ENCODE peak calls at places on chromosomes 2 and 18, in seven cellular contexts. One of them, this sample, is unnamed.

GRCh38 chr18:37612519-37612918 is 46.9 kb upstream of the CELF4 start:
- DNase-seq in cardiac muscle cell: peak
- DNase-seq in fibroblast of villous mesenchyme: no peak
- DNase-seq in GM12865: no peak
- DNase-seq in thyroid gland: no peak
- DNase-seq in psoas muscle: no peak
- DNase-seq in body of pancreas: no peak
- DNase-seq in this sample: no peak

GRCh38 chr2:20015482-20016083 is 3.1 kb upstream of the MATN3 start:
- DNase-seq in cardiac muscle cell: peak
- DNase-seq in fibroblast of villous mesenchyme: peak
- DNase-seq in GM12865: peak
- DNase-seq in thyroid gland: no peak
- DNase-seq in psoas muscle: no peak
- DNase-seq in body of pancreas: no peak
- DNase-seq in this sample: peak

GRCh38 chr18:24022141-24022540 is 7.6 kb downstream of the TTC39C start:
- DNase-seq in cardiac muscle cell: peak
- DNase-seq in fibroblast of villous mesenchyme: peak
- DNase-seq in GM12865: no peak
- DNase-seq in thyroid gland: no peak
- DNase-seq in psoas muscle: no peak
- DNase-seq in body of pancreas: no peak
- DNase-seq in this sample: peak

GRCh38 chr18:54416459-54416858 is 58.8 kb downstream of the C18orf54 start:
- DNase-seq in cardiac muscle cell: peak
- DNase-seq in fibroblast of villous mesenchyme: peak
- DNase-seq in GM12865: no peak
- DNase-seq in thyroid gland: no peak
- DNase-seq in psoas muscle: no peak
- DNase-seq in body of pancreas: no peak
- DNase-seq in this sample: peak

GRCh38 chr18:76134631-76135030 is 360.4 kb downstream of the ZNF516 start:
- DNase-seq in cardiac muscle cell: no peak
- DNase-seq in fibroblast of villous mesenchyme: no peak
- DNase-seq in GM12865: no peak
- DNase-seq in thyroid gland: no peak
- DNase-seq in psoas muscle: no peak
- DNase-seq in body of pancreas: no peak
- DNase-seq in this sample: no peak

GRCh38 chr2:128369626-128370467 is 51.2 kb upstream of the HS6ST1 start:
- DNase-seq in cardiac muscle cell: no peak
- DNase-seq in fibroblast of villous mesenchyme: no peak
- DNase-seq in GM12865: no peak
- DNase-seq in thyroid gland: no peak
- DNase-seq in psoas muscle: peak
- DNase-seq in body of pancreas: no peak
- DNase-seq in this sample: no peak

GRCh38 chr2:70248810-70249438 is 496 bp upstream of the TIA1 start:
- DNase-seq in cardiac muscle cell: peak
- DNase-seq in fibroblast of villous mesenchyme: peak
- DNase-seq in GM12865: no peak
- DNase-seq in thyroid gland: peak
- DNase-seq in psoas muscle: no peak
- DNase-seq in body of pancreas: peak
- DNase-seq in this sample: peak

GRCh38 chr2:173146590-173146989 is 70.9 kb downstream of the MAP3K20 start:
- DNase-seq in cardiac muscle cell: no peak
- DNase-seq in fibroblast of villous mesenchyme: no peak
- DNase-seq in GM12865: peak
- DNase-seq in thyroid gland: no peak
- DNase-seq in psoas muscle: no peak
- DNase-seq in body of pancreas: no peak
- DNase-seq in this sample: no peak

GRCh38 chr2:50535971-50536759 is 495.8 kb downstream of the NRXN1 start:
- DNase-seq in cardiac muscle cell: peak
- DNase-seq in fibroblast of villous mesenchyme: no peak
- DNase-seq in GM12865: peak
- DNase-seq in thyroid gland: no peak
- DNase-seq in psoas muscle: no peak
- DNase-seq in body of pancreas: peak
- DNase-seq in this sample: peak

GRCh38 chr2:236600892-236601291 is 31.3 kb downstream of the ACKR3 start:
- DNase-seq in cardiac muscle cell: no peak
- DNase-seq in fibroblast of villous mesenchyme: no peak
- DNase-seq in GM12865: no peak
- DNase-seq in thyroid gland: no peak
- DNase-seq in psoas muscle: no peak
- DNase-seq in body of pancreas: no peak
- DNase-seq in this sample: no peak

GRCh38 chr2:119264781-119265692 is 41.4 kb downstream of the STEAP3 start:
- DNase-seq in cardiac muscle cell: peak
- DNase-seq in fibroblast of villous mesenchyme: peak
- DNase-seq in GM12865: peak
- DNase-seq in thyroid gland: peak
- DNase-seq in psoas muscle: peak
- DNase-seq in body of pancreas: peak
- DNase-seq in this sample: no peak

GRCh38 chr2:75627902-75628504 is 18.6 kb upstream of the MRPL19 start:
- DNase-seq in cardiac muscle cell: peak
- DNase-seq in fibroblast of villous mesenchyme: peak
- DNase-seq in GM12865: peak
- DNase-seq in thyroid gland: peak
- DNase-seq in psoas muscle: peak
- DNase-seq in body of pancreas: peak
- DNase-seq in this sample: peak

GRCh38 chr2:23554054-23554697 is 169.2 kb downstream of the KLHL29 start:
- DNase-seq in cardiac muscle cell: peak
- DNase-seq in fibroblast of villous mesenchyme: no peak
- DNase-seq in GM12865: no peak
- DNase-seq in thyroid gland: no peak
- DNase-seq in psoas muscle: peak
- DNase-seq in body of pancreas: no peak
- DNase-seq in this sample: no peak

GRCh38 chr2:152615177-152615576 is 102.1 kb downstream of the PRPF40A start:
- DNase-seq in cardiac muscle cell: no peak
- DNase-seq in fibroblast of villous mesenchyme: no peak
- DNase-seq in GM12865: no peak
- DNase-seq in thyroid gland: no peak
- DNase-seq in psoas muscle: no peak
- DNase-seq in body of pancreas: no peak
- DNase-seq in this sample: no peak

GRCh38 chr18:11585596-11585995 is 23.8 kb upstream of the SLC35G4 start:
- DNase-seq in cardiac muscle cell: no peak
- DNase-seq in fibroblast of villous mesenchyme: no peak
- DNase-seq in GM12865: no peak
- DNase-seq in thyroid gland: no peak
- DNase-seq in psoas muscle: no peak
- DNase-seq in body of pancreas: no peak
- DNase-seq in this sample: no peak

GRCh38 chr18:52341617-52342381 is 1.8 kb downstream of the DCC start:
- DNase-seq in cardiac muscle cell: no peak
- DNase-seq in fibroblast of villous mesenchyme: no peak
- DNase-seq in GM12865: no peak
- DNase-seq in thyroid gland: no peak
- DNase-seq in psoas muscle: peak
- DNase-seq in body of pancreas: no peak
- DNase-seq in this sample: no peak

GRCh38 chr2:144834363-144834762 is 314.4 kb upstream of the ZEB2 start:
- DNase-seq in cardiac muscle cell: peak
- DNase-seq in fibroblast of villous mesenchyme: peak
- DNase-seq in GM12865: no peak
- DNase-seq in thyroid gland: no peak
- DNase-seq in psoas muscle: no peak
- DNase-seq in body of pancreas: no peak
- DNase-seq in this sample: no peak

GRCh38 chr2:64975232-64975791 is 13.9 kb upstream of the SLC1A4 start:
- DNase-seq in cardiac muscle cell: peak
- DNase-seq in fibroblast of villous mesenchyme: peak
- DNase-seq in GM12865: no peak
- DNase-seq in thyroid gland: peak
- DNase-seq in psoas muscle: peak
- DNase-seq in body of pancreas: peak
- DNase-seq in this sample: no peak

GRCh38 chr2:72919414-72920316 is 2.3 kb downstream of the EMX1 start:
- DNase-seq in cardiac muscle cell: no peak
- DNase-seq in fibroblast of villous mesenchyme: no peak
- DNase-seq in GM12865: peak
- DNase-seq in thyroid gland: no peak
- DNase-seq in psoas muscle: no peak
- DNase-seq in body of pancreas: no peak
- DNase-seq in this sample: no peak

DNA sequence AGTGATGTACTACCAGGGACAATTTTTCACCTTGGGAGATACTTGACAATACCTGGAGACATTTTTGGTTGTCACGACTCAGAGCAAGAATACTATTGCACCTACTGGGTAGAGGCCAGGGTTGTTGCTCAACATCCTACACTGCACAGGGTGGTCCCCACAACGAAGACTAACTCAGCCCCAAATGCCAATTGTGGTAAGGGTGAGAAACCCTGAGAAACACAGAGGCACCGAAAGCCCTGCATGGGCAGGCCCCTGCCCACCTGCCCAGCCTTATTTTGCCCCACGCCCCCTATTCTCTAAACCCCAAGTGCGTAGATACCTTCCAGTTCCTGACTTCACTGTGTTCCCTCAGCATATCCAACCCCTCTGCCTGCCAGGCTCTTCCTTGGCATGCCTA is 163.1 kb upstream of the PKDCC start:
- DNase-seq in cardiac muscle cell: no peak
- DNase-seq in fibroblast of villous mesenchyme: no peak
- DNase-seq in GM12865: no peak
- DNase-seq in thyroid gland: no peak
- DNase-seq in psoas muscle: no peak
- DNase-seq in body of pancreas: no peak
- DNase-seq in this sample: no peak
- TF ChIP-seq CTCF in cardiac muscle cell: no peak
- TF ChIP-seq CTCF in fibroblast of villous mesenchyme: no peak
- TF ChIP-seq CTCF in GM12865: no peak
- TF ChIP-seq CTCF in thyroid gland: no peak
- TF ChIP-seq CTCF in psoas muscle: no peak
- TF ChIP-seq CTCF in body of pancreas: no peak
- TF ChIP-seq CTCF in this sample: no peak

GRCh38 chr2:239506961-239507360 is 106.1 kb upstream of the HDAC4 start:
- DNase-seq in cardiac muscle cell: no peak
- DNase-seq in fibroblast of villous mesenchyme: no peak
- DNase-seq in GM12865: no peak
- DNase-seq in thyroid gland: no peak
- DNase-seq in psoas muscle: peak
- DNase-seq in body of pancreas: no peak
- DNase-seq in this sample: no peak

GRCh38 chr2:239502430-239503221 is 101.8 kb upstream of the HDAC4 start:
- DNase-seq in cardiac muscle cell: no peak
- DNase-seq in fibroblast of villous mesenchyme: no peak
- DNase-seq in GM12865: no peak
- DNase-seq in thyroid gland: peak
- DNase-seq in psoas muscle: peak
- DNase-seq in body of pancreas: no peak
- DNase-seq in this sample: no peak

GRCh38 chr2:239507576-239508258 is 106.9 kb upstream of the HDAC4 start:
- DNase-seq in cardiac muscle cell: no peak
- DNase-seq in fibroblast of villous mesenchyme: no peak
- DNase-seq in GM12865: no peak
- DNase-seq in thyroid gland: no peak
- DNase-seq in psoas muscle: peak
- DNase-seq in body of pancreas: no peak
- DNase-seq in this sample: no peak

GRCh38 chr2:239506101-239506808 is 105.4 kb upstream of the HDAC4 start:
- DNase-seq in cardiac muscle cell: no peak
- DNase-seq in fibroblast of villous mesenchyme: no peak
- DNase-seq in GM12865: no peak
- DNase-seq in thyroid gland: no peak
- DNase-seq in psoas muscle: peak
- DNase-seq in body of pancreas: no peak
- DNase-seq in this sample: no peak

GRCh38 chr2:239504643-239505235 is 103.9 kb upstream of the HDAC4 start:
- DNase-seq in cardiac muscle cell: no peak
- DNase-seq in fibroblast of villous mesenchyme: no peak
- DNase-seq in GM12865: no peak
- DNase-seq in thyroid gland: no peak
- DNase-seq in psoas muscle: peak
- DNase-seq in body of pancreas: no peak
- DNase-seq in this sample: no peak
- H3K4me3 ChIP-seq in cardiac muscle cell: no peak
- H3K4me3 ChIP-seq in fibroblast of villous mesenchyme: no peak
- H3K4me3 ChIP-seq in GM12865: no peak
- H3K4me3 ChIP-seq in thyroid gland: no peak
- H3K4me3 ChIP-seq in psoas muscle: no peak
- H3K4me3 ChIP-seq in body of pancreas: no peak
- H3K4me3 ChIP-seq in this sample: no peak

GRCh38 chr2:49259926-49260325 is 105.6 kb upstream of the FSHR start:
- DNase-seq in cardiac muscle cell: peak
- DNase-seq in fibroblast of villous mesenchyme: no peak
- DNase-seq in GM12865: no peak
- DNase-seq in thyroid gland: no peak
- DNase-seq in psoas muscle: no peak
- DNase-seq in body of pancreas: no peak
- DNase-seq in this sample: no peak

GRCh38 chr2:49261021-49261538 is 106.8 kb upstream of the FSHR start:
- DNase-seq in cardiac muscle cell: peak
- DNase-seq in fibroblast of villous mesenchyme: no peak
- DNase-seq in GM12865: no peak
- DNase-seq in thyroid gland: no peak
- DNase-seq in psoas muscle: no peak
- DNase-seq in body of pancreas: no peak
- DNase-seq in this sample: no peak

GRCh38 chr2:49261791-49262190 is 107.5 kb upstream of the FSHR start:
- DNase-seq in cardiac muscle cell: no peak
- DNase-seq in fibroblast of villous mesenchyme: no peak
- DNase-seq in GM12865: no peak
- DNase-seq in thyroid gland: no peak
- DNase-seq in psoas muscle: no peak
- DNase-seq in body of pancreas: no peak
- DNase-seq in this sample: no peak

GRCh38 chr2:49265471-49265870 is 111.2 kb upstream of the FSHR start:
- DNase-seq in cardiac muscle cell: peak
- DNase-seq in fibroblast of villous mesenchyme: no peak
- DNase-seq in GM12865: no peak
- DNase-seq in thyroid gland: no peak
- DNase-seq in psoas muscle: no peak
- DNase-seq in body of pancreas: no peak
- DNase-seq in this sample: no peak

GRCh38 chr2:49262815-49263560 is 108.7 kb upstream of the FSHR start:
- DNase-seq in cardiac muscle cell: no peak
- DNase-seq in fibroblast of villous mesenchyme: no peak
- DNase-seq in GM12865: no peak
- DNase-seq in thyroid gland: no peak
- DNase-seq in psoas muscle: no peak
- DNase-seq in body of pancreas: no peak
- DNase-seq in this sample: no peak
- TF ChIP-seq CTCF in cardiac muscle cell: no peak
- TF ChIP-seq CTCF in fibroblast of villous mesenchyme: no peak
- TF ChIP-seq CTCF in GM12865: no peak
- TF ChIP-seq CTCF in thyroid gland: no peak
- TF ChIP-seq CTCF in psoas muscle: no peak
- TF ChIP-seq CTCF in body of pancreas: no peak
- TF ChIP-seq CTCF in this sample: no peak

DNA sequence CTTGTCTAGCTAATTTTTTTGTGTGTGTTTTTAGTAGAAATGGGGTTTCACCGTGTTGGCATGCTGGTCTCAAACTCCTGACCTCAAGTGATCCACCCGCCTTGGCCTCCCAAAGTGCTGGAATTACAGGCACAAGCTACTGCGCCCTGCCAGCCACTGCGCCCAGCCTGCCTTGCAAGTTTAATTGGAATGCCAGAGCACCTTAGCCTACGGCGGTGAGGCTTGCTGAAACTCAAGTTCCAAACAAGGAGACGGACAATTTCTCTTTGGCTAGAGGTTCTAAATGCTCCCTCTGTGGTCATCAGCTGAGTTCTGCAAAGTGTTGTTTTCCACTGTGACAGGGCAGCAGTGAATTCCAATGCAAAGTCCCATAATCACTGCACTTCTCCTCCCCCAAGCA is 583.4 kb downstream of the KCNJ3 start:
- DNase-seq in cardiac muscle cell: no peak
- DNase-seq in fibroblast of villous mesenchyme: no peak
- DNase-seq in GM12865: no peak
- DNase-seq in thyroid gland: no peak
- DNase-seq in psoas muscle: no peak
- DNase-seq in body of pancreas: no peak
- DNase-seq in this sample: no peak
- H3K4me3 ChIP-seq in cardiac muscle cell: no peak
- H3K4me3 ChIP-seq in fibroblast of villous mesenchyme: no peak
- H3K4me3 ChIP-seq in GM12865: no peak
- H3K4me3 ChIP-seq in thyroid gland: no peak
- H3K4me3 ChIP-seq in psoas muscle: no peak
- H3K4me3 ChIP-seq in body of pancreas: no peak
- H3K4me3 ChIP-seq in this sample: no peak